ENCODE peak calls at places on chromosomes 5 and 9, in six cellular contexts. M is ovary, K is prostate gland, T is brain microvascular endothelial cell, P is GM23248, S is aorta. R is an unnamed sample.
A peak's percentile ranks its signal among the peaks of the same experiment; 100 is the strongest.

GRCh38 chr9:16729656-16730055 is 140.8 kb downstream of the BNC2 start:
- DNase-seq in M (no peak), K (no peak), T (no peak), P (no peak), S (no peak), R (no peak)

GRCh38 chr9:104927912-104928740 is at the start of gene ABCA1:
- DNase-seq in M (peak; percentile 91), K (peak; percentile 92), T (peak; percentile 97), P (peak; percentile 84), S (peak; percentile 97), R (peak; percentile 83)

GRCh38 chr9:72858089-72858912 is 94.6 kb downstream of the ALDH1A1 start:
- DNase-seq in M (no peak), K (no peak), T (peak; percentile 8), P (peak; percentile 54), S (peak; percentile 48), R (no peak)

GRCh38 chr9:136023401-136024225 is 62.4 kb upstream of the UBAC1 start:
- DNase-seq in M (peak; percentile 89), K (no peak), T (peak; percentile 29), P (peak; percentile 82), S (peak; percentile 66), R (no peak)

GRCh38 chr9:4849364-4849763 is 56.6 kb downstream of the RCL1 start:
- DNase-seq in M (no peak), K (no peak), T (no peak), P (no peak), S (no peak), R (no peak)

GRCh38 chr5:25393321-25393720 is 748.5 kb upstream of the CDH10 start:
- DNase-seq in M (no peak), K (no peak), T (no peak), P (no peak), S (no peak), R (no peak)

GRCh38 chr9:112188884-112189283 is 13.8 kb upstream of the SUSD1 start:
- DNase-seq in M (no peak), K (no peak), T (no peak), P (no peak), S (no peak), R (no peak)

GRCh38 chr9:4796988-4797956 is 4.5 kb downstream of the RCL1 start:
- DNase-seq in M (no peak), K (no peak), T (peak; percentile 47), P (peak; percentile 71), S (no peak), R (no peak)

GRCh38 chr9:35594471-35594870 is 10.6 kb upstream of the TESK1 start:
- DNase-seq in M (no peak), K (no peak), T (no peak), P (no peak), S (no peak), R (no peak)

GRCh38 chr5:66744040-66744439 is 147.8 kb downstream of the MAST4 start:
- DNase-seq in M (peak; percentile 44), K (no peak), T (peak; percentile 88), P (peak; percentile 60), S (peak; percentile 47), R (no peak)

GRCh38 chr9:133492061-133493021 is 13.4 kb upstream of the SLC2A6 start:
- DNase-seq in M (no peak), K (no peak), T (no peak), P (peak; percentile 29), S (no peak), R (no peak)

GRCh38 chr9:16535555-16535954 is 334.9 kb downstream of the BNC2 start:
- DNase-seq in M (no peak), K (no peak), T (no peak), P (peak; percentile 52), S (no peak), R (no peak)

GRCh38 chr5:95647886-95648860 is 1.6 kb downstream of the RFESD start:
- DNase-seq in M (no peak), K (no peak), T (no peak), P (no peak), S (no peak), R (no peak)

GRCh38 chr5:88870280-88870679 is 12.7 kb downstream of the MEF2C start:
- DNase-seq in M (no peak), K (no peak), T (no peak), P (no peak), S (no peak), R (no peak)

DNA sequence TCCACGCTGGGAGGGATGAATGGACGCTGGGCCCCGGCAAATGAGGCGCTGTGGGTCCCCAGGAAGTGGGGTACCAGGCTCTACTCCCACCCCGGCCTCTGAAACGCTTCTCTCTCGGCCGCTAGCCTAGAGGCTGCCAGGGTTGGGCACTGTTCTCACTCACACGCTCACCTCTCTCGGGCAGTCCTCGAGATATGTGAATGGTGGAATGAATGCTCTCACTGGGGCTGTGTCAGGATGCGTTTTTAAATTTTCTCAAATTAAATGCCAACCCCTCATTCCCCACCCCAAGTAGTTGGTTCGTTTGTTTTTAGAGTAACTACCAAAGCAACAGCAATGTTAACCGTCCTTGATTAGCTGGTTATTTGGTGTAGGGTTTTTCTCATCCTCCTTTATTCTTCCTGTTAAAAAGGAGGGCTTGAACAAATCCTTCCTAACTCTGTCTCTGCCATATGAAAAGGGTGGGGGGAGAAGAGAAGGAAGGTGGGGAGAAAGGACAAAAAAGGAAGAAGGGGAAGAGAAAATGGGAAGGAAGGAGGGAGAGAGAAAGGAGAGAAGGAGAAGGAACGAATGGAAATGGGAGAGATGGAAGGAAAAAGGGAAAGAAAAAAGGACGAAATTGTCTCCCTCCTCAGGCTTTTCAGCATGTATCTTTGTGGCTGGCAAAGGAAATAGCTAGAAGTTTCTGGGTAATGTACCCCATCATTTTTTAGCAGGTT is 1.4 kb upstream of the EBF1 start:
- DNase-seq in M (no peak), K (no peak), T (no peak), P (peak; percentile 67), S (peak; percentile 52), R (no peak)
- H3K27me3 ChIP-seq in M (no peaks in the 10 kb centered on the region), K (peaks cover 46% of the 10 kb centered on the region), T (no peaks in the 10 kb centered on the region), P (no peaks in the 10 kb centered on the region), S (no peaks in the 10 kb centered on the region), R (peaks cover 9% of the 10 kb centered on the region)

DNA sequence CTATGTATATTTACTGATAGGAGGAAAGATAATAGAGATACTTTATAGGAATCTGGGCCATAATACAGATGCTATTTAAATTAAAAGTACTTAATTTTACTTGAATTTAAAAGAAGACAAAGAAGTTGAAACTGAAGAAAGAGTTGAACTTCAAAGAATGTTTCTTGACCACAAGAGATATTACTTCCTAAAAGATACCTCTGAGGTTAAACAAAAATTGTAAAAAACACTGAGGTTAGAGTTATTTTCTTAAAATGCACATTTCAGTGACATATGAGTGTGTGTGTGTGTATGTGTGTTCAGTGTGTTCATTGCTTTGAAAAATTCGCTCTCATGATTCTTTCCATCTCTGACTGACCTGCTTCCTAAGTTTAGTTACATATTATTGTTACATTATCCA is 3.5 kb upstream of the SEPTIN8 start:
- DNase-seq in M (no peak), K (no peak), T (no peak), P (no peak), S (no peak), R (no peak)
- H3K27me3 ChIP-seq in M (no peaks in the 10 kb centered on the region), K (no peaks in the 10 kb centered on the region), T (no peaks in the 10 kb centered on the region), P (no peaks in the 10 kb centered on the region), S (no peaks in the 10 kb centered on the region), R (no peaks in the 10 kb centered on the region)

DNA sequence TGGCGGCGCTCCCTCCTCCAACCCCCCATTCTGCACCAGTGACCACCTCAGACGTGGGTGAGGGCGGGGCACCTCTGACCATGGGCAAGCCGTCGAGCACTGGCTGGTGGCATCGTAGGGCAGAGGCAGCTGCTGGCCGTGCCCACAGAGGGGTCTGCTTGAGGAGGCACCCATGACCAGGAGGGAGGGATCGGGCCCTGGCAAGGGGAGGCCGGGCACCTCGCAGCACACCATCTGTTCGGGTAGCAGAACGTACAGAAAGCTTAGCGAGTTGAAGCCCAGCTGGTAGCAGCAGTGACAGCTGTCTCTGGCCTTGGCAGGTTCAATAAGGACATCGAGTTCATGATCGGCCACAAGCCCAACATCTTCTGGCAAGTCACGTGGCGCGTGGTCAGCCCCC is 4.3 kb upstream of the SLC6A18 start:
- DNase-seq in M (no peak), K (no peak), T (no peak), P (no peak), S (no peak), R (no peak)
- H3K27me3 ChIP-seq in M (no peaks in the 10 kb centered on the region), K (no peaks in the 10 kb centered on the region), T (no peaks in the 10 kb centered on the region), P (no peaks in the 10 kb centered on the region), S (no peaks in the 10 kb centered on the region), R (no peaks in the 10 kb centered on the region)

GRCh38 chr5:607541-608285 is 4.4 kb upstream of the CEP72 start:
- DNase-seq in M (peak; percentile 22), K (no peak), T (no peak), P (no peak), S (no peak), R (no peak)
- H3K27me3 ChIP-seq in M (no peaks in the 10 kb centered on the region), K (peaks cover 9% of the 10 kb centered on the region), T (no peaks in the 10 kb centered on the region), P (no peaks in the 10 kb centered on the region), S (no peaks in the 10 kb centered on the region), R (peaks cover 4% of the 10 kb centered on the region)

DNA sequence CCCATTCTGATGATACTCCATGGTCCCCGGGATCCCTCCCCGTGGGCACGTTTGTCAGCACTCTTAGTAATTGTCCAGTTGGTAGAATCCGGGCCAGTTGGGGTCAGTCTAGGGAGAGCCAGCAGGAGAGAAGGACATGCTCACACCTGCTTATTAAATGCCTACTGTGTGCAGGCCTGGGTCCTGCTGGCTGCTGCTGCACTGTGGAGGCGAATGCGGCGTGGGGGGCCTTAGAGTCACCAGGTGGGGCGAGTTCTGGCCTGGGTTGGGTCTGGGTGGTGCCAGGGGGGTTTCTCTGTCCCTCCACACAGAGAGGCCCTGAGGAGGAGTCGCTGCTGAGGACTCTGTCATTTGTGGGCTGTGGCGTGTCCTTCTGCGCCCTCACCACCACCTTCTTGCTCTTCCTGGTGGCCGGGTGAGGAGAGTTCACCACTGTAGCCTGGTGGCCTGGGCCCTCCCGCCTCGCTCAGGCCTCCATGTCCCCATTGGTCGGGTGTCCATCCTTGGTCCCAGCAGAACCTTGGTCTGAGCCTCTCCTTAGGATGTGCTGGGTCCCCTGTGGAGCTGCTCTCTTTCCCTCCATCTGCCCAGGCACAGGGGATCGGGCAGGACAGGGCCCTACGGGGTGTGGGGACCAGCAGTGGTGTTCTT is 17.3 kb downstream of the ADGRD2 start:
- DNase-seq in M (no peak), K (no peak), T (no peak), P (no peak), S (peak; percentile 28), R (no peak)
- H3K27me3 ChIP-seq in M (no peaks in the 10 kb centered on the region), K (no peaks in the 10 kb centered on the region), T (peaks cover 4% of the 10 kb centered on the region), P (peaks cover 12% of the 10 kb centered on the region), S (no peaks in the 10 kb centered on the region), R (peaks cover 2% of the 10 kb centered on the region)

GRCh38 chr9:98614941-98615340 is 93.8 kb downstream of the GABBR2 start:
- DNase-seq in M (no peak), K (no peak), T (no peak), P (no peak), S (no peak), R (no peak)
- H3K27me3 ChIP-seq in M (no peaks in the 10 kb centered on the region), K (no peaks in the 10 kb centered on the region), T (no peaks in the 10 kb centered on the region), P (no peaks in the 10 kb centered on the region), S (no peaks in the 10 kb centered on the region), R (peaks cover 1% of the 10 kb centered on the region)

GRCh38 chr5:2496126-2496525 is 255.4 kb downstream of the IRX2 start:
- DNase-seq in M (no peak), K (no peak), T (no peak), P (no peak), S (no peak), R (no peak)
- H3K27me3 ChIP-seq in M (no peaks in the 10 kb centered on the region), K (no peaks in the 10 kb centered on the region), T (no peaks in the 10 kb centered on the region), P (no peaks in the 10 kb centered on the region), S (no peaks in the 10 kb centered on the region), R (no peaks in the 10 kb centered on the region)

R was measured in HAP-1.